ENCODE peak calls at places on chromosomes 16 and 17, in six cellular contexts. One of them, this sample, is unnamed.

GRCh38 chr17:70144260-70144846 is 25.0 kb upstream of the KCNJ2 start:
- DNase-seq in CD4-positive, alpha-beta memory T cell: no peak
- DNase-seq in transverse colon: no peak
- DNase-seq in posterior vena cava: no peak
- DNase-seq in kidney tubule cell: peak; percentile 43
- DNase-seq in T-cell: no peak
- DNase-seq in this sample: peak; percentile 7

GRCh38 chr16:55728797-55729196 is 73.0 kb downstream of the SLC6A2 start:
- DNase-seq in CD4-positive, alpha-beta memory T cell: no peak
- DNase-seq in transverse colon: no peak
- DNase-seq in posterior vena cava: no peak
- DNase-seq in kidney tubule cell: no peak
- DNase-seq in T-cell: no peak
- DNase-seq in this sample: no peak

GRCh38 chr16:57830890-57831484 is 28.7 kb upstream of the KIFC3 start:
- DNase-seq in CD4-positive, alpha-beta memory T cell: no peak
- DNase-seq in transverse colon: no peak
- DNase-seq in posterior vena cava: no peak
- DNase-seq in kidney tubule cell: peak; percentile 82
- DNase-seq in T-cell: no peak
- DNase-seq in this sample: no peak

GRCh38 chr16:57988929-57989328 is 11.5 kb downstream of the ZNF319 start:
- DNase-seq in CD4-positive, alpha-beta memory T cell: no peak
- DNase-seq in transverse colon: no peak
- DNase-seq in posterior vena cava: peak; percentile 29
- DNase-seq in kidney tubule cell: peak; percentile 46
- DNase-seq in T-cell: no peak
- DNase-seq in this sample: no peak

GRCh38 chr16:84583995-84584394 is 33.9 kb downstream of the COTL1 start:
- DNase-seq in CD4-positive, alpha-beta memory T cell: no peak
- DNase-seq in transverse colon: no peak
- DNase-seq in posterior vena cava: no peak
- DNase-seq in kidney tubule cell: no peak
- DNase-seq in T-cell: no peak
- DNase-seq in this sample: no peak

GRCh38 chr17:1315409-1315808 is 35.9 kb downstream of the TRARG1 start:
- DNase-seq in CD4-positive, alpha-beta memory T cell: no peak
- DNase-seq in transverse colon: no peak
- DNase-seq in posterior vena cava: no peak
- DNase-seq in kidney tubule cell: no peak
- DNase-seq in T-cell: no peak
- DNase-seq in this sample: no peak

GRCh38 chr17:65514541-65514940 is 46.9 kb downstream of the AXIN2 start:
- DNase-seq in CD4-positive, alpha-beta memory T cell: no peak
- DNase-seq in transverse colon: no peak
- DNase-seq in posterior vena cava: peak; percentile 84
- DNase-seq in kidney tubule cell: no peak
- DNase-seq in T-cell: no peak
- DNase-seq in this sample: peak; percentile 66

GRCh38 chr16:50547944-50548658 is at the start of gene NKD1:
- DNase-seq in CD4-positive, alpha-beta memory T cell: peak; percentile 69
- DNase-seq in transverse colon: peak; percentile 74
- DNase-seq in posterior vena cava: peak; percentile 89
- DNase-seq in kidney tubule cell: peak; percentile 33
- DNase-seq in T-cell: peak; percentile 49
- DNase-seq in this sample: peak; percentile 69

GRCh38 chr16:71568541-71568940 is 8.4 kb downstream of the TAT start:
- DNase-seq in CD4-positive, alpha-beta memory T cell: no peak
- DNase-seq in transverse colon: no peak
- DNase-seq in posterior vena cava: no peak
- DNase-seq in kidney tubule cell: no peak
- DNase-seq in T-cell: no peak
- DNase-seq in this sample: no peak

GRCh38 chr16:49855822-49856740 is at the start of gene ZNF423:
- DNase-seq in CD4-positive, alpha-beta memory T cell: no peak
- DNase-seq in transverse colon: peak; percentile 35
- DNase-seq in posterior vena cava: peak; percentile 78
- DNase-seq in kidney tubule cell: no peak
- DNase-seq in T-cell: no peak
- DNase-seq in this sample: no peak

GRCh38 chr16:23424292-23424958 is 28.6 kb downstream of the COG7 start:
- DNase-seq in CD4-positive, alpha-beta memory T cell: no peak
- DNase-seq in transverse colon: peak; percentile 84
- DNase-seq in posterior vena cava: no peak
- DNase-seq in kidney tubule cell: peak; percentile 54
- DNase-seq in T-cell: no peak
- DNase-seq in this sample: no peak

GRCh38 chr17:16977932-16978331 is 6.0 kb upstream of the TNFRSF13B start:
- DNase-seq in CD4-positive, alpha-beta memory T cell: no peak
- DNase-seq in transverse colon: no peak
- DNase-seq in posterior vena cava: no peak
- DNase-seq in kidney tubule cell: peak; percentile 90
- DNase-seq in T-cell: no peak
- DNase-seq in this sample: peak; percentile 40

GRCh38 chr17:50931003-50931878 is 65.1 kb upstream of the TOB1 start:
- DNase-seq in CD4-positive, alpha-beta memory T cell: peak; percentile 58
- DNase-seq in transverse colon: peak; percentile 80
- DNase-seq in posterior vena cava: peak; percentile 95
- DNase-seq in kidney tubule cell: peak; percentile 65
- DNase-seq in T-cell: peak; percentile 55
- DNase-seq in this sample: peak; percentile 88

GRCh38 chr16:88941051-88941932 is 35.7 kb downstream of the CBFA2T3 start:
- DNase-seq in CD4-positive, alpha-beta memory T cell: no peak
- DNase-seq in transverse colon: peak; percentile 47
- DNase-seq in posterior vena cava: no peak
- DNase-seq in kidney tubule cell: no peak
- DNase-seq in T-cell: no peak
- DNase-seq in this sample: no peak

GRCh38 chr16:29790949-29791844 is 646 bp downstream of the KIF22 start:
- DNase-seq in CD4-positive, alpha-beta memory T cell: no peak
- DNase-seq in transverse colon: peak; percentile 27
- DNase-seq in posterior vena cava: no peak
- DNase-seq in kidney tubule cell: no peak
- DNase-seq in T-cell: no peak
- DNase-seq in this sample: no peak

GRCh38 chr16:84667600-84668309 is 19.4 kb downstream of the KLHL36 start:
- DNase-seq in CD4-positive, alpha-beta memory T cell: no peak
- DNase-seq in transverse colon: no peak
- DNase-seq in posterior vena cava: peak; percentile 66
- DNase-seq in kidney tubule cell: no peak
- DNase-seq in T-cell: no peak
- DNase-seq in this sample: no peak

GRCh38 chr17:34997355-34997862 is 17.1 kb downstream of the LIG3 start:
- DNase-seq in CD4-positive, alpha-beta memory T cell: no peak
- DNase-seq in transverse colon: peak; percentile 38
- DNase-seq in posterior vena cava: no peak
- DNase-seq in kidney tubule cell: peak; percentile 21
- DNase-seq in T-cell: no peak
- DNase-seq in this sample: no peak

GRCh38 chr16:9138731-9139501 is 47.5 kb downstream of the HAPSTR1 start:
- DNase-seq in CD4-positive, alpha-beta memory T cell: peak; percentile 61
- DNase-seq in transverse colon: peak; percentile 68
- DNase-seq in posterior vena cava: peak; percentile 89
- DNase-seq in kidney tubule cell: peak; percentile 63
- DNase-seq in T-cell: peak; percentile 49
- DNase-seq in this sample: peak; percentile 45

GRCh38 chr17:6648181-6648580 is 3.2 kb downstream of the MED31 start:
- DNase-seq in CD4-positive, alpha-beta memory T cell: no peak
- DNase-seq in transverse colon: no peak
- DNase-seq in posterior vena cava: no peak
- DNase-seq in kidney tubule cell: peak; percentile 35
- DNase-seq in T-cell: no peak
- DNase-seq in this sample: no peak

GRCh38 chr16:85751665-85752501 is 987 bp upstream of the C16orf74 start:
- DNase-seq in CD4-positive, alpha-beta memory T cell: no peak
- DNase-seq in transverse colon: no peak
- DNase-seq in posterior vena cava: no peak
- DNase-seq in kidney tubule cell: no peak
- DNase-seq in T-cell: no peak
- DNase-seq in this sample: no peak

This sample was measured in RPMI7951.